ENCODE peak calls at places on chromosomes 5 and 9, in ten cellular contexts. M is effector memory CD4-positive, alpha-beta T cell; S is cardiac muscle cell; G is IMR-90; P is A549; B is PC-3; F is breast epithelium; V is mesendoderm; R is gastrocnemius medialis; U is lower lobe of right lung. C is an unnamed sample. For H3K4me1, the result is how much of the 10 kb centered on the place peaks cover.

GRCh38 chr9:68775003-68775730 is 70.1 kb downstream of the PIP5K1B start:
- DNase-seq in F (no peak), G (peak), U (no peak), P (no peak), B (no peak), R (peak), M (no peak), V (no peak), S (no peak), C (no peak)

GRCh38 chr9:92607088-92607487 is 62.8 kb downstream of the IPPK start:
- DNase-seq in V (no peak), S (peak), M (no peak), U (no peak), G (peak), B (no peak), F (no peak), P (no peak), R (no peak), C (no peak)

GRCh38 chr5:34998058-34998789 is 49.5 kb downstream of the AGXT2 start:
- DNase-seq in P (peak), M (no peak), S (peak), G (peak), R (no peak), U (no peak), B (peak), F (no peak), V (no peak), C (no peak)

GRCh38 chr9:118659011-118659410 is 710.2 kb downstream of the BRINP1 start:
- DNase-seq in G (no peak), P (no peak), R (no peak), F (no peak), B (no peak), U (no peak), S (no peak), V (no peak), M (no peak), C (no peak)

GRCh38 chr5:128349044-128349629 is 188.9 kb downstream of the FBN2 start:
- DNase-seq in G (peak), M (no peak), P (peak), V (no peak), U (no peak), S (no peak), F (no peak), R (no peak), B (peak), C (no peak)

GRCh38 chr5:39977231-39977630 is 552.5 kb upstream of the DAB2 start:
- DNase-seq in P (no peak), R (no peak), U (no peak), S (no peak), F (no peak), B (no peak), V (no peak), G (no peak), M (no peak), C (no peak)

GRCh38 chr9:12069366-12069765 is 623.8 kb upstream of the TYRP1 start:
- DNase-seq in P (no peak), G (no peak), R (no peak), U (no peak), V (peak), F (no peak), S (no peak), B (no peak), M (no peak), C (no peak)

GRCh38 chr5:51326844-51327243 is 56.4 kb upstream of the ISL1 start:
- DNase-seq in V (peak), F (no peak), S (no peak), B (no peak), P (no peak), G (no peak), R (no peak), U (no peak), M (no peak), C (no peak)

GRCh38 chr5:141419074-141419880 is 1.6 kb upstream of the PCDHGA11 start:
- DNase-seq in P (no peak), F (no peak), R (no peak), M (no peak), V (no peak), U (no peak), B (no peak), S (no peak), G (no peak), C (peak)

GRCh38 chr5:78626009-78626571 is 22.5 kb downstream of the LHFPL2 start:
- DNase-seq in B (no peak), F (no peak), S (peak), V (no peak), P (no peak), M (no peak), R (no peak), U (no peak), G (peak), C (no peak)

GRCh38 chr5:15501057-15501791 is 1.2 kb downstream of the FBXL7 start:
- DNase-seq in U (no peak), S (peak), G (peak), V (peak), F (no peak), R (peak), M (no peak), B (no peak), P (peak), C (peak)

GRCh38 chr5:109701252-109701651 is 11.5 kb downstream of the MAN2A1 start:
- DNase-seq in B (peak), P (no peak), G (peak), V (no peak), S (no peak), M (no peak), U (no peak), R (no peak), F (no peak), C (no peak)

GRCh38 chr5:53095931-53096525 is 13.5 kb downstream of the MOCS2 start:
- DNase-seq in S (peak), F (peak), U (no peak), M (peak), B (peak), V (peak), R (peak), G (peak), P (peak), C (no peak)

GRCh38 chr5:62068554-62068953 is 237.5 kb upstream of the KIF2A start:
- DNase-seq in B (no peak), R (no peak), U (no peak), P (no peak), M (no peak), S (no peak), V (no peak), F (no peak), G (no peak), C (no peak)

GRCh38 chr9:128293091-128293490 is 17.0 kb downstream of the SWI5 start:
- DNase-seq in V (no peak), U (no peak), F (no peak), G (no peak), P (no peak), B (no peak), M (no peak), S (no peak), R (no peak), C (no peak)

GRCh38 chr5:62791059-62791458 is 212.4 kb downstream of the LRRC70 start:
- DNase-seq in R (no peak), S (peak), U (no peak), B (no peak), F (no peak), V (peak), M (no peak), P (peak), G (no peak), C (no peak)

GRCh38 chr5:116864157-116864837 is 289.7 kb upstream of the SEMA6A start:
- DNase-seq in R (no peak), V (peak), U (no peak), B (no peak), P (no peak), F (no peak), G (no peak), M (no peak), S (no peak), C (no peak)

GRCh38 chr5:390571-391491 is 52.1 kb upstream of the EXOC3 start:
- DNase-seq in F (no peak), U (no peak), S (no peak), B (peak), P (peak), G (no peak), V (no peak), R (no peak), M (peak), C (no peak)

GRCh38 chr5:123476696-123477095 is 35.3 kb upstream of the CSNK1G3 start:
- DNase-seq in M (no peak), P (no peak), S (peak), U (no peak), B (no peak), V (no peak), F (no peak), G (no peak), R (no peak), C (no peak)

GRCh38 chr5:151155777-151156731 is 1.5 kb downstream of the ANXA6 start:
- DNase-seq in S (peak), B (no peak), M (no peak), U (no peak), G (peak), V (peak), R (no peak), P (no peak), F (no peak), C (no peak)

GRCh38 chr5:134247411-134247810 is 21.5 kb upstream of the PPP2CA start:
- DNase-seq in B (peak), M (no peak), U (no peak), P (peak), G (peak), S (peak), R (no peak), V (peak), F (no peak), C (no peak)

GRCh38 chr9:134268308-134268724 is 57.9 kb upstream of the RXRA start:
- DNase-seq in F (no peak), U (no peak), M (no peak), S (no peak), B (no peak), V (no peak), R (no peak), P (no peak), G (peak), C (no peak)

GRCh38 chr5:171596391-171596878 is 177.0 kb downstream of the FGF18 start:
- DNase-seq in P (no peak), V (peak), F (no peak), M (no peak), U (peak), G (peak), R (peak), S (peak), B (peak), C (no peak)

GRCh38 chr5:81068635-81069034 is 108.5 kb downstream of the RASGRF2 start:
- DNase-seq in G (no peak), B (no peak), P (no peak), S (no peak), M (no peak), R (no peak), F (no peak), V (peak), U (no peak), C (no peak)

GRCh38 chr9:98399950-98400683 is 144.7 kb upstream of the TBC1D2 start:
- DNase-seq in R (no peak), F (no peak), P (no peak), B (no peak), U (no peak), G (no peak), M (no peak), V (no peak), S (no peak), C (no peak)

GRCh38 chr5:151459680-151460079 is 12.3 kb downstream of the SLC36A1 start:
- DNase-seq in U (no peak), S (peak), R (no peak), B (no peak), M (no peak), V (peak), G (peak), F (no peak), P (no peak), C (no peak)

GRCh38 chr9:116767219-116767618 is 80.1 kb downstream of the TRIM32 start:
- DNase-seq in G (no peak), S (no peak), M (no peak), B (no peak), V (no peak), F (no peak), R (no peak), P (no peak), U (no peak), C (no peak)

GRCh38 chr9:97925497-97926334 is 3.4 kb upstream of the TRMO start:
- DNase-seq in U (no peak), P (no peak), G (no peak), V (no peak), M (no peak), F (no peak), R (no peak), S (no peak), B (no peak), C (no peak)

GRCh38 chr9:15231788-15232635 is 75.0 kb downstream of the TTC39B start:
- DNase-seq in P (peak), G (no peak), R (no peak), V (peak), F (no peak), U (no peak), B (peak), M (no peak), S (peak), C (no peak)

GRCh38 chr5:159170021-159170420 is 39.3 kb downstream of the RNF145 start:
- DNase-seq in F (no peak), M (no peak), S (no peak), V (no peak), P (no peak), U (no peak), B (no peak), R (no peak), G (no peak), C (no peak)

GRCh38 chr9:133368249-133368881 is 7.5 kb downstream of the SURF4 start:
- DNase-seq in M (no peak), U (no peak), R (no peak), B (no peak), F (no peak), S (no peak), G (no peak), V (no peak), P (no peak), C (no peak)

GRCh38 chr9:6759114-6759977 is 1.6 kb downstream of the KDM4C start:
- DNase-seq in M (peak), B (peak), F (no peak), P (peak), V (no peak), R (no peak), U (no peak), G (peak), S (peak), C (no peak)

GRCh38 chr9:137367506-137368430 is 55.2 kb downstream of the EXD3 start:
- DNase-seq in R (no peak), V (no peak), F (no peak), B (no peak), U (no peak), M (no peak), P (no peak), G (no peak), S (no peak), C (no peak)

GRCh38 chr9:105413486-105414068 is 34.3 kb upstream of the FSD1L start:
- DNase-seq in V (peak), M (no peak), G (peak), U (no peak), B (peak), P (peak), S (peak), R (no peak), F (no peak), C (no peak)

GRCh38 chr9:113513541-113513940 is 50.0 kb downstream of the RGS3 start:
- DNase-seq in V (no peak), G (no peak), P (no peak), F (no peak), U (no peak), S (no peak), R (no peak), M (no peak), B (no peak), C (no peak)
- H3K4me1 ChIP-seq in V (under half), G (under half), P (under half), F (under half), U (under half), S (under half), R (under half), M (half or more), B (under half), C (under half)

GRCh38 chr9:2818486-2819121 is 25.3 kb downstream of the PUM3 start:
- DNase-seq in U (no peak), S (no peak), V (no peak), B (no peak), P (no peak), F (no peak), M (no peak), G (no peak), R (no peak), C (no peak)

GRCh38 chr9:2816476-2817141 is 27.3 kb downstream of the PUM3 start:
- DNase-seq in F (no peak), P (no peak), V (peak), G (peak), B (no peak), R (no peak), S (peak), M (no peak), U (no peak), C (no peak)

GRCh38 chr9:2815661-2816060 is 28.2 kb downstream of the PUM3 start:
- DNase-seq in V (no peak), U (no peak), P (no peak), F (no peak), M (no peak), S (no peak), R (no peak), B (no peak), G (peak), C (no peak)

GRCh38 chr9:2819165-2819564 is 24.7 kb downstream of the PUM3 start:
- DNase-seq in F (no peak), R (no peak), M (no peak), S (no peak), U (no peak), G (no peak), V (no peak), B (no peak), P (no peak), C (no peak)

DNA sequence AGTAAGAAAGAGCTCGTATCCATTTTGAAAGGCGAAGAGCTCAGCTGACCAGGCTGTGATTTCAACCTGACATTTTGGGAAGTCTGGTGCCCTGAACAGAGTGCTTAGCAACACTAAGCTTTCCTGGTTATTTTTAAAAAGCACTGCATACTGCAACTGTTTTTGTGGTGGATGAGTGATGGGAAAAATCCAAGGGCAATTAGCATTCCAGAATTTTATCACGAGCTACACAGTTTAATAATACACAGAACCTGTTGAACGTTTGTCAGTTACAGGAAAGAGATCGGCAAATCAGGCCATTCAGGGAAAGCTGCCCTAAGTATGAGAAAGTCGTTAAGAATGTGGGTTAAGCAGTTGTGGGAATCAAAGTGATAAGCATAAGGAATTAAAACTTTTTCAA is 25.9 kb downstream of the PUM3 start:
- DNase-seq in R (no peak), M (no peak), S (peak), G (peak), U (no peak), V (no peak), F (no peak), P (no peak), B (no peak), C (no peak)
- H3K4me3 ChIP-seq in R (no peak), M (no peak), S (no peak), G (no peak), U (no peak), V (no peak), F (no peak), P (no peak), B (no peak), C (no peak)

DNA sequence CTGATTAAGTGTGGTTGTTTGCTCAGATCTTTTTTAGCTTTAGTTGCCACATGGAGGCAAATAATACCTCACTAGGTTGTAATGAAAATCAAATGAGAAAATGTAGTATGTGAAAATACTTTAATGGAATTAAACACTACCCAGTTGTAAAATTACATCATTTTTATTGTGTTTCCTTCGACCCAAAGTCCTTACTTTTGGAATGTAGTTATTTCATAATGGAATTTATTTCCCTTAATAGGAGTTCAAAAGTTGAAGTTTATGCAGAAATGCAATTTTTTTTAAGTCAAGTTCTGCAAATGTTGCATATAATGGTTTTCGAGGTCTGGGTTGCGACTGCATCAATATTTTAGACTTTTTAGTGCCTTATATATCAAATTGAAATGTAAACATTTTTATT is 31.0 kb downstream of the TNPO1 start:
- DNase-seq in B (no peak), R (no peak), F (no peak), U (no peak), G (no peak), S (no peak), P (no peak), M (no peak), V (no peak), C (no peak)
- H3K27ac ChIP-seq in B (peak), R (peak), F (no peak), U (no peak), G (no peak), S (no peak), P (peak), M (no peak), V (no peak), C (peak)

GRCh38 chr5:7867260-7867659 is 1.6 kb downstream of the FASTKD3 start:
- DNase-seq in R (no peak), G (no peak), F (no peak), P (no peak), S (no peak), V (no peak), B (no peak), U (no peak), M (no peak), C (no peak)

GRCh38 chr5:7868773-7869473 is at the start of the genes FASTKD3 and MTRR:
- DNase-seq in P (peak), S (peak), R (peak), U (peak), M (peak), F (peak), B (peak), V (peak), G (peak), C (peak)

GRCh38 chr5:7871560-7872113 is 2.7 kb downstream of the MTRR start:
- DNase-seq in B (no peak), G (no peak), R (no peak), V (no peak), F (no peak), M (no peak), U (no peak), P (no peak), S (no peak), C (no peak)

GRCh38 chr5:7868427-7868772 is 431 bp downstream of the FASTKD3 start:
- DNase-seq in R (no peak), M (no peak), V (no peak), G (no peak), U (no peak), S (no peak), B (no peak), F (no peak), P (no peak), C (no peak)

DNA sequence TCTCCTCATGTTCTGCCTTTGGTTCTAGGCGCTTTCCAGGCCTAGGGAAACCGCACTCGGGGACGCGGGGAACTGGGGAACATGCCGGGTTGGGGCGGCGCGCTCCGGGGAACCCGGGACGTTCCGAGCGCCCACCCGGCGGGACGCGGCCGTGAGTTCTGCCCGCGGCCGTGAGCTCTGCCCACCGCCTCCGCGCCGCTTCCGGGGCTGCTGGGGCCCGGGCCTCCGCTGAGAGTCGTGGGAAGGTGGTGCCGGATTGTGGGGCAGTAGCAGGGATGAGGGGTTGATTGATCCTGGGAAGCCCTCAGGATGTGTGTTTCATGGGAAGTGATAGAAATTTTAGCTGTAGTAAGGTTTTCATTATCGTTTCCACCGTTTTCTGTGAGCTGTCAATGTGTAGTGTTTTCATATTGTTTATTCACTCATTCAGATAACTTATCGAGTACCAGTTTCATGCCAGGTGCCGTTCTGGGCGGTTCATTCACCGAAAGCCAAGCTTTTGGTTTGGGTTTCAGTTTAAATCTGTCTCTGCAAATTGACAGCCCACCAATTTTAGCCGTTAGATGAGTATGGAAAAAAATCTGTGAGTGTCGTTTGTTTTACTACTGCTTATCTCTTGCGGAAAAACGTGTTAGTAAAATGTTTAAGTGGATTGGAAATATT is 657 bp downstream of the MTRR start:
- DNase-seq in M (no peak), S (no peak), R (no peak), U (peak), G (no peak), B (peak), F (no peak), P (no peak), V (no peak), C (no peak)
- H3K4me1 ChIP-seq in M (under half), S (under half), R (under half), U (under half), G (under half), B (under half), F (under half), P (under half), V (under half), C (under half)

DNA sequence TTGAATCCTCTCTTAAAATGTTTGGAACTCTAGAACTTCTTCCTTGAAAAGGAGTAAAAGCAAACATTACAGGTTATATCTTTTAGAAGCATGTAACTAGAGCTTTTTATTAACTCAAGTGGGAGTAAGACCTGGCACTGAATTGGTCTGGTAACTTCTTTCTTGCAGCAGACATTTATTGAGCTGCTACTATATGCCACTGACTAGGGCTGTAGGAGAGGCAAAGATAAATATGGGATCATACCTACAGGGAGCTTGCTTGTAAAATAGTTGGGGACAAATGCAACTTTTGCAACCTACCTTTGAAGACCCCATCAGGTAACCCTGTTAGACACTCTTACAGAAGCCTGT is 231.9 kb upstream of the TUT7 start:
- DNase-seq in P (no peak), B (no peak), U (no peak), V (no peak), R (no peak), F (no peak), G (no peak), S (no peak), M (no peak), C (no peak)
- H3K4me3 ChIP-seq in P (no peak), B (no peak), U (peak), V (no peak), R (no peak), F (no peak), G (peak), S (no peak), M (no peak), C (peak)